ENCODE peak calls at places on chromosomes 5 and 9, in five cellular contexts. I is fibroblast of pulmonary artery, C is astrocyte of the spinal cord, H is progenitor cell of endocrine pancreas, Y is colonic mucosa. U is an unnamed sample.

GRCh38 chr5:5619546-5619945 is 197.1 kb downstream of the ICE1 start:
- DNase-seq in Y (no peak), I (no peak), C (no peak), H (no peak), U (no peak)

GRCh38 chr9:32866292-32866691 is 83.0 kb downstream of the TMEM215 start:
- DNase-seq in I (no peak), H (no peak), C (no peak), Y (no peak), U (no peak)

GRCh38 chr5:9557696-9558095 is 11.8 kb upstream of the SEMA5A start:
- DNase-seq in I (peak; percentile 26), C (peak; percentile 69), Y (no peak), H (no peak), U (no peak)

GRCh38 chr9:127113540-127113928 is 8.9 kb downstream of the ANGPTL2 start:
- DNase-seq in Y (no peak), I (no peak), H (no peak), C (no peak), U (no peak)

GRCh38 chr9:135061441-135061840 is 26.0 kb upstream of the OLFM1 start:
- DNase-seq in H (no peak), C (no peak), Y (no peak), I (no peak), U (no peak)

GRCh38 chr5:91007780-91008402 is 375.2 kb downstream of the ARRDC3 start:
- DNase-seq in Y (no peak), H (no peak), C (no peak), I (no peak), U (no peak)

GRCh38 chr5:163887854-163888253 is 382.4 kb downstream of the MAT2B start:
- DNase-seq in C (no peak), Y (no peak), I (no peak), H (no peak), U (no peak)

GRCh38 chr5:144247131-144247530 is 76.5 kb downstream of the KCTD16 start:
- DNase-seq in C (no peak), Y (no peak), H (no peak), I (no peak), U (no peak)

GRCh38 chr5:111641533-111642230 is 115.3 kb downstream of the NREP start:
- DNase-seq in C (peak; percentile 58), H (no peak), I (peak; percentile 50), Y (no peak), U (no peak)

GRCh38 chr9:124410321-124410913 is 4.8 kb downstream of the PSMB7 start:
- DNase-seq in I (peak; percentile 25), Y (no peak), H (no peak), C (peak; percentile 33), U (no peak)

GRCh38 chr5:59598547-59598874 is 295.0 kb downstream of the PDE4D start:
- DNase-seq in I (peak; percentile 18), Y (peak; percentile 36), H (no peak), C (no peak), U (no peak)

GRCh38 chr5:1538741-1539392 is 15.1 kb upstream of the LPCAT1 start:
- DNase-seq in Y (no peak), I (no peak), H (no peak), C (no peak), U (no peak)

GRCh38 chr5:147169399-147169798 is 65.4 kb upstream of the STK32A start:
- DNase-seq in Y (no peak), C (peak; percentile 75), I (peak; percentile 49), H (no peak), U (no peak)

GRCh38 chr5:40333459-40334241 is 346.1 kb upstream of the PTGER4 start:
- DNase-seq in I (peak; percentile 33), C (peak; percentile 63), H (no peak), Y (no peak), U (no peak)

GRCh38 chr5:38338455-38338854 is 80.1 kb downstream of the EGFLAM start:
- DNase-seq in Y (no peak), C (no peak), H (no peak), I (no peak), U (no peak)

GRCh38 chr9:18396102-18396728 is 77.7 kb upstream of the ADAMTSL1 start:
- DNase-seq in I (peak; percentile 42), Y (no peak), H (no peak), C (peak; percentile 45), U (no peak)

GRCh38 chr5:119063579-119064379 is 7.1 kb upstream of the DMXL1 start:
- DNase-seq in C (no peak), H (no peak), I (peak; percentile 82), Y (peak; percentile 44), U (no peak)

GRCh38 chr5:141940695-141941271 is 17.1 kb downstream of the DELE1 start:
- DNase-seq in Y (no peak), H (no peak), C (peak; percentile 83), I (no peak), U (no peak)

GRCh38 chr9:103714992-103715391 is 379.1 kb upstream of the SMC2 start:
- DNase-seq in C (no peak), I (no peak), H (no peak), Y (no peak), U (no peak)

GRCh38 chr9:24258626-24259025 is 287.1 kb downstream of the IZUMO3 start:
- DNase-seq in I (no peak), H (no peak), Y (no peak), C (no peak), U (no peak)

GRCh38 chr5:43602818-43603534 is at the start of gene NNT:
- DNase-seq in Y (peak; percentile 85), I (peak; percentile 41), C (peak; percentile 45), H (peak; percentile 61), U (peak; percentile 52)

GRCh38 chr9:133631111-133631510 is 5.1 kb upstream of the DBH start:
- DNase-seq in I (no peak), C (no peak), H (no peak), Y (no peak), U (no peak)

GRCh38 chr9:37283730-37284235 is 138.7 kb upstream of the GRHPR start:
- DNase-seq in I (peak; percentile 38), Y (no peak), C (peak; percentile 59), H (no peak), U (no peak)

GRCh38 chr9:121860744-121861143 is 209.3 kb downstream of the DAB2IP start:
- DNase-seq in H (no peak), C (peak; percentile 95), I (peak; percentile 95), Y (no peak), U (no peak)

GRCh38 chr5:16593013-16593412 is 23.8 kb downstream of the RETREG1 start:
- DNase-seq in I (no peak), Y (no peak), C (peak; percentile 73), H (no peak), U (no peak)

GRCh38 chr5:148107608-148108007 is 43.8 kb downstream of the SPINK5 start:
- DNase-seq in H (no peak), C (no peak), I (no peak), Y (no peak), U (no peak)

GRCh38 chr5:94818904-94819303 is 200.4 kb downstream of the SLF1 start:
- DNase-seq in Y (no peak), C (no peak), I (no peak), H (no peak), U (no peak)

GRCh38 chr5:79305706-79306105 is 69.8 kb downstream of the JMY start:
- DNase-seq in H (no peak), Y (no peak), C (no peak), I (no peak), U (no peak)

GRCh38 chr5:150350524-150351344 is 6.8 kb upstream of the TCOF1 start:
- DNase-seq in C (peak; percentile 54), I (peak; percentile 78), H (peak; percentile 55), Y (peak; percentile 89), U (peak; percentile 69)

GRCh38 chr5:175460126-175460525 is 16.1 kb upstream of the DRD1 start:
- DNase-seq in Y (no peak), H (no peak), I (peak; percentile 25), C (no peak), U (no peak)

GRCh38 chr9:126925876-126926275 is 11.3 kb downstream of the RALGPS1 start:
- DNase-seq in I (no peak), C (no peak), H (no peak), Y (no peak), U (no peak)

GRCh38 chr9:91274950-91275349 is 86.8 kb downstream of the AUH start:
- DNase-seq in H (no peak), Y (no peak), I (no peak), C (no peak), U (no peak)

GRCh38 chr5:56183507-56183906 is 49.6 kb downstream of the ANKRD55 start:
- DNase-seq in I (peak; percentile 92), Y (no peak), H (no peak), C (peak; percentile 91), U (no peak)

GRCh38 chr9:22158275-22158674 is 149.2 kb upstream of the CDKN2B start:
- DNase-seq in H (no peak), Y (no peak), I (no peak), C (peak; percentile 23), U (no peak)

GRCh38 chr5:99879791-99880511 is 655.2 kb upstream of the FAM174A start:
- DNase-seq in H (no peak), C (no peak), Y (no peak), I (no peak), U (no peak)

GRCh38 chr9:92342825-92343488 is 17.2 kb downstream of the CENPP start:
- DNase-seq in I (peak; percentile 56), C (peak; percentile 36), Y (no peak), H (no peak), U (no peak)
- TF ChIP-seq CTCF in I (peak; percentile 2), C (peak; percentile 3), Y (no peak), H (no peak), U (no peak)

GRCh38 chr5:180348316-180348715 is 4.8 kb downstream of the GFPT2 start:
- DNase-seq in Y (no peak), H (no peak), I (no peak), C (no peak), U (no peak)
- TF ChIP-seq CTCF in Y (no peak), H (no peak), I (no peak), C (no peak), U (no peak)

GRCh38 chr5:120464627-120465280 is 654 bp downstream of the PRR16 start:
- DNase-seq in C (peak; percentile 63), H (no peak), I (no peak), Y (peak; percentile 25), U (peak; percentile 25)

GRCh38 chr5:120466337-120467006 is 2.4 kb downstream of the PRR16 start:
- DNase-seq in I (no peak), H (no peak), C (no peak), Y (no peak), U (no peak)

GRCh38 chr5:120465281-120465961 is 1.3 kb downstream of the PRR16 start:
- DNase-seq in Y (peak; percentile 26), H (no peak), C (peak; percentile 61), I (no peak), U (peak; percentile 36)

GRCh38 chr5:120463026-120463770 is 902 bp upstream of the PRR16 start:
- DNase-seq in C (no peak), H (no peak), Y (no peak), I (no peak), U (no peak)

GRCh38 chr5:120463991-120464626 is at the start of gene PRR16:
- DNase-seq in H (peak; percentile 51), Y (peak; percentile 23), I (peak; percentile 64), C (peak; percentile 70), U (peak; percentile 66)
- TF ChIP-seq CTCF in H (peak; percentile 45), Y (no peak), I (no peak), C (no peak), U (no peak)

GRCh38 chr5:121870489-121870888 is 18.8 kb downstream of the FTMT start:
- DNase-seq in I (peak; percentile 17), H (no peak), Y (no peak), C (peak; percentile 40), U (no peak)
- TF ChIP-seq CTCF in I (no peak), H (peak; percentile 42), Y (no peak), C (peak; percentile 11), U (no peak)

U was measured in endothelial cell.